ENCODE peak calls at places on chromosomes 11 and 22, in five cellular contexts. Z, I, V, U and A are unnamed samples.
A peak's percentile ranks its signal among the peaks of the same experiment; 100 is the strongest.

GRCh38 chr11:35781342-35782171 is 119.0 kb downstream of the TRIM44 start:
- DNase-seq in U (no peak), I (no peak), V (no peak), Z (no peak), A (no peak)

GRCh38 chr22:23458663-23459541 is 121.2 kb downstream of the IGLL1 start:
- DNase-seq in Z (no peak), U (no peak), I (no peak), V (no peak), A (no peak)

GRCh38 chr11:75473684-75474083 is 40.7 kb upstream of the KLHL35 start:
- DNase-seq in Z (no peak), I (no peak), U (no peak), V (no peak), A (no peak)

GRCh38 chr22:27107824-27108223 is 450.4 kb downstream of the MIAT start:
- DNase-seq in U (no peak), Z (no peak), V (no peak), I (no peak), A (peak; percentile 30)

GRCh38 chr11:63767415-63768231 is 952 bp downstream of the ZFTA start:
- DNase-seq in Z (no peak), V (peak; percentile 78), I (peak; percentile 81), U (peak; percentile 81), A (peak; percentile 49)

GRCh38 chr11:45768486-45768885 is 36.5 kb upstream of the SLC35C1 start:
- DNase-seq in U (no peak), Z (no peak), I (no peak), V (no peak), A (no peak)

GRCh38 chr11:79087238-79087956 is 353.4 kb downstream of the TENM4 start:
- DNase-seq in Z (no peak), U (no peak), V (no peak), I (no peak), A (peak; percentile 84)

GRCh38 chr11:123566852-123567251 is 87.6 kb downstream of the SCN3B start:
- DNase-seq in U (no peak), Z (no peak), V (no peak), I (no peak), A (no peak)

GRCh38 chr11:71500601-71501021 is 26.5 kb upstream of the KRTAP5-7 start:
- DNase-seq in Z (no peak), U (no peak), V (no peak), I (no peak), A (no peak)

GRCh38 chr11:123475478-123475877 is 45.4 kb downstream of the GRAMD1B start:
- DNase-seq in V (no peak), I (no peak), Z (no peak), U (no peak), A (no peak)

GRCh38 chr11:27427183-27427980 is 45.2 kb downstream of the LGR4 start:
- DNase-seq in V (no peak), Z (no peak), I (no peak), U (no peak), A (no peak)

GRCh38 chr11:113507341-113507740 is 32.1 kb upstream of the DRD2 start:
- DNase-seq in V (no peak), I (no peak), Z (no peak), U (no peak), A (no peak)

GRCh38 chr11:86524603-86525352 is 147.6 kb downstream of the ME3 start:
- DNase-seq in I (no peak), U (no peak), Z (no peak), V (no peak), A (peak; percentile 44)

GRCh38 chr11:43035011-43035564 is 276.7 kb upstream of the API5 start:
- DNase-seq in V (no peak), U (no peak), Z (no peak), I (no peak), A (no peak)

GRCh38 chr11:94111660-94112059 is 17.0 kb upstream of the PANX1 start:
- DNase-seq in I (no peak), V (no peak), Z (no peak), U (no peak), A (no peak)

GRCh38 chr11:77821349-77821851 is 456 bp downstream of the AAMDC start:
- DNase-seq in I (no peak), U (no peak), Z (no peak), V (no peak), A (peak; percentile 20)

GRCh38 chr22:45785458-45785857 is 113.8 kb downstream of the ATXN10 start:
- DNase-seq in V (no peak), U (no peak), Z (no peak), I (no peak), A (peak; percentile 28)

DNA sequence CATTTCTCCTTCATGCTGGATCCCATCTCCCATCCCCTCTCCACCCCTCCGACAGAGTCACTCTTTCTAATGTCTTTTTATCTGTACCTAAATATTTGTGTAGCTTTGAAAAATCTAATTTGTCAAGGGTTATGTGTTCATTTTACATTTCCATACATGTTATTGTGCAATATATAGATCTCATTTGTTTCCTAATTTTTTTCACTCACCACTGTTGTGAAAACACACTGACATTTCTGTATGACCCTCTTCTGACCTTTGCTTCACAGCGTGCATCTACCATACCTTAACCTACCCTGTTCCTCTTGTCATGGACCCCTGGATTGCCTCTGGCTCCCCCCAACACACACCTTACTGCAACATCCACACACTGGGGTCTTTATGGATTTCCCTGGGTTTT is 942.9 kb downstream of the TBC1D22A start:
- DNase-seq in V (peak; percentile 10), I (no peak), Z (no peak), U (no peak), A (no peak)
- TF ChIP-seq ATF3 in V (no peak), I (no peak), Z (no peak), U (no peak), A (no peak)

GRCh38 chr22:44664149-44664548 is 37.9 kb upstream of the PRR5 start:
- DNase-seq in I (no peak), Z (no peak), V (no peak), U (no peak), A (no peak)

GRCh38 chr22:44663256-44663999 is 38.6 kb upstream of the PRR5 start:
- DNase-seq in Z (no peak), U (no peak), V (no peak), I (no peak), A (no peak)

GRCh38 chr22:44667276-44667675 is 34.7 kb upstream of the PRR5 start:
- DNase-seq in I (no peak), V (no peak), Z (no peak), U (no peak), A (no peak)

GRCh38 chr22:44666207-44666585 is 35.8 kb upstream of the PRR5 start:
- DNase-seq in Z (no peak), V (no peak), U (no peak), I (no peak), A (no peak)

DNA sequence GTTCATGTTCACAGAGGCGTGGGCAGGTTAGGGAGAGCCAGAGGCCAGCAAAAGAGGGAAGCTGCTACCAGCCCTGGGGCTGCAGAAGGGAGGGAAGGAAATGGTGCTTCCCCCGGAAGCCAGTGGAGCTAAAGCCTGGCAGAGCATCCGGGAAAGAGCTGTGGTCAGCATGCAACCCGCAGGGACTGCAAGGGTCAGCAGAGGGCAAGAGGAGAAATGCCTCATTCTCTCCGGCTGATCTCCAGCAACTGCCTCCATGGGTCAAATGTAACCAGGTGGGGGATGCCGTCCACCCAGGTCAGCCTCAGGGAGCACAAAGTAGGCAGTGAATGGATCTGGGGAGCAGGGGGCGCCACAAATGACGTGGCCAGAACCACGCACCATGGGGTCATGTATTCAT is 36.9 kb upstream of the PRR5 start:
- DNase-seq in V (no peak), U (no peak), I (no peak), Z (no peak), A (no peak)
- TF ChIP-seq CREB1 in V (no peak), U (no peak), I (no peak), Z (no peak), A (no peak)

GRCh38 chr11:125084761-125085231 is 21.7 kb downstream of the SLC37A2 start:
- DNase-seq in Z (no peak), V (no peak), I (no peak), U (no peak), A (no peak)

GRCh38 chr11:125085301-125086081 is 22.4 kb downstream of the SLC37A2 start:
- DNase-seq in U (no peak), I (peak; percentile 49), V (no peak), Z (no peak), A (no peak)

GRCh38 chr11:125088123-125088522 is 23.3 kb downstream of the TMEM218 start:
- DNase-seq in Z (no peak), V (no peak), U (no peak), I (no peak), A (no peak)

GRCh38 chr11:125088576-125089455 is 22.6 kb downstream of the TMEM218 start:
- DNase-seq in Z (no peak), U (no peak), V (no peak), I (no peak), A (no peak)

DNA sequence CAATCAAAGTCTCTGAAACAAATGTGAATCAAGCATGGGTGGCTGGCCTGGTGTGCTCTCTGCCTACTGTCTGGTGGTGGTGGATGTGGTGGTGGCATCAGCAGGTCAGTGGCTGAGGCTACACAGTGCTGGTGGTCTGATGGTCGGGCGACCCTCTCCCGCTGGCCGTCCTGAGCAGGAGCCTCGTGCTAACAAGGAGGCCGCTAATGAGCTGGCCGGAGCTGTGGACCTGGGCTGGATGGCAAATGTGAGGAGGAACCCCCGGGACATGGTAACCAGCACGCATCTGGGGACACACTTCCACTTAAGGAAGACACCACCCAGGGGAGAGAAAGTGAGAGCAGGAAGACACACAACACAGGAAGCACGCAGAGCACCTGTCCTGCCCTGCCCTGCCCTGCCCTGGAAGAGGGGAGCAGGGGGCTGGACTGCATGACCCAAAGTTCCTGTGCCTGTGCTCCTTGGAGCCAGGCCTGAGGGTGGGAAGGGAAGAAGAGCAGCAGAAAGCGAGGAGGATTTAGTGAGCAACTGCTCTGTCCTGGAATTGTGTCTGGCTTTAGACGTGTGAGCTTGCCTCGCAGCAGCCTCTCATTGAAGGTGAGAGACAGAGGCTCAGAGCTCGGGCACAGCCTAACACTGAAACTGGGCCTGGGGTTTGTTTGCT is 23.7 kb downstream of the SLC37A2 start:
- DNase-seq in U (no peak), I (no peak), V (no peak), Z (no peak), A (no peak)
- TF ChIP-seq ATF3 in U (no peak), I (no peak), V (no peak), Z (no peak), A (no peak)

GRCh38 chr22:42967933-42968332 is 47.0 kb downstream of the PACSIN2 start:
- DNase-seq in U (peak; percentile 48), V (no peak), I (no peak), Z (no peak), A (no peak)

GRCh38 chr22:42966389-42966998 is 48.5 kb downstream of the PACSIN2 start:
- DNase-seq in V (no peak), I (no peak), U (no peak), Z (no peak), A (no peak)

GRCh38 chr22:42970029-42970428 is 44.9 kb downstream of the PACSIN2 start:
- DNase-seq in Z (no peak), I (no peak), V (no peak), U (no peak), A (no peak)

GRCh38 chr22:42967005-42967404 is 47.9 kb downstream of the PACSIN2 start:
- DNase-seq in U (no peak), I (no peak), Z (no peak), V (no peak), A (no peak)

DNA sequence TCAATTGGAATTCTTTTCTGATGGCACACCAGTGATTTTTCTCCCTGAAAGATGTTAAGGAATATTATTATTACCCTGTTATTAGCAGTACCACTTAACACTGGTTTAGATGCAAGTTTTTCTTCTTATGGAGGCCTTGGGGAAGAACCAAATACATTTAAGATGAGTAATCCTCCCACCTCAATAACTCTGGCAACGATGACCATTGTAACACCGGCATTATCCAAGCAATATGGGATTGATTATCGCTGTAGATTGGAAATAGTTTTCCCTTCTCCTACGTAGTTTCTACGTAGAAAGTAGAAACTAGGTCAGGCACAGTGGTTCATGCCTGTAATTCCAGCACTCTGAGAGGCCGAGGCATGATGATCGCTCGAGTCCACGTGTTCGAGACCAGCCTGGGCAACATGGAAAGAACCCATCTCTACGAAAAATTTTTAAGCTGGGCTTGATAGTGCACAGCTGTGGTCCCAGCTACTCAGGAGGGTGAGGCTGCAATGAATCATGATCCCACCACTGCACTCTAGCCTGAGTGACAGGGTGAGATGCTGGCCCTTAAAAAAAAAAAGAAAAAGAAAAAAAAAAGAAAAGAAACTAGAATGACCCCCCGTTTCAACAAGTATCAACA is 45.5 kb downstream of the PACSIN2 start:
- DNase-seq in I (no peak), U (no peak), V (no peak), Z (no peak), A (no peak)
- TF ChIP-seq CREB1 in I (no peak), U (no peak), V (no peak), Z (no peak), A (no peak)